ENCODE peak calls at places on chromosomes 1 and 21, in five cellular contexts. O is CD8-positive, alpha-beta T cell; Y is lung; A is endothelial cell; T is AG04449. K is an unnamed sample.
A peak's percentile ranks its signal among the peaks of the same experiment; 100 is the strongest.

GRCh38 chr1:161835963-161836362 is 69.8 kb downstream of the ATF6 start:
- DNase-seq in O (no peak), Y (no peak), A (no peak), T (peak; percentile 65), K (no peak)

GRCh38 chr1:203120325-203121138 is 7.0 kb upstream of the ADORA1 start:
- DNase-seq in O (no peak), A (no peak), Y (no peak), T (no peak), K (peak; percentile 64)

GRCh38 chr1:3577300-3577699 is 34.0 kb downstream of the MEGF6 start:
- DNase-seq in O (no peak), Y (no peak), A (no peak), T (no peak), K (no peak)

GRCh38 chr1:11518016-11518670 is 39.2 kb downstream of the DISP3 start:
- DNase-seq in A (no peak), Y (no peak), O (no peak), T (no peak), K (no peak)

GRCh38 chr1:214537872-214538473 is 13.4 kb downstream of the PTPN14 start:
- DNase-seq in Y (no peak), A (no peak), O (no peak), T (no peak), K (no peak)

GRCh38 chr1:30111431-30111830 is 612.0 kb downstream of the MATN1 start:
- DNase-seq in A (peak; percentile 66), O (no peak), Y (no peak), T (no peak), K (no peak)

GRCh38 chr21:36829116-36829515 is 130.2 kb downstream of the SIM2 start:
- DNase-seq in Y (no peak), O (no peak), T (no peak), A (no peak), K (no peak)

GRCh38 chr1:156146006-156146748 is 7.2 kb upstream of the SEMA4A start:
- DNase-seq in A (no peak), O (peak; percentile 44), T (peak; percentile 85), Y (peak; percentile 78), K (no peak)

GRCh38 chr1:21815724-21816311 is 3.8 kb downstream of the LDLRAD2 start:
- DNase-seq in T (no peak), Y (peak; percentile 41), A (no peak), O (no peak), K (no peak)

GRCh38 chr21:40623550-40623949 is 223.4 kb downstream of the DSCAM start:
- DNase-seq in T (no peak), A (no peak), Y (no peak), O (no peak), K (no peak)

GRCh38 chr1:182126272-182126800 is 64.8 kb upstream of the ZNF648 start:
- DNase-seq in A (no peak), T (no peak), O (no peak), Y (no peak), K (no peak)

GRCh38 chr21:43923391-43923790 is 58.4 kb downstream of the AGPAT3 start:
- DNase-seq in Y (no peak), T (no peak), O (no peak), A (no peak), K (no peak)

GRCh38 chr1:199243423-199244061 is 604.7 kb downstream of the PTPRC start:
- DNase-seq in O (peak; percentile 54), A (peak; percentile 68), T (no peak), Y (peak; percentile 54), K (no peak)

GRCh38 chr1:228338521-228339051 is 68.0 kb downstream of the TRIM11 start:
- DNase-seq in O (no peak), Y (no peak), T (no peak), A (no peak), K (no peak)

GRCh38 chr1:199574949-199575348 is 452.6 kb upstream of the NR5A2 start:
- DNase-seq in T (no peak), A (no peak), O (no peak), Y (no peak), K (no peak)

GRCh38 chr1:160777486-160778089 is 18.4 kb upstream of the LY9 start:
- DNase-seq in O (peak; percentile 35), A (peak; percentile 46), T (no peak), Y (peak; percentile 46), K (peak; percentile 70)

GRCh38 chr1:168225476-168226190 is at the start of gene SFT2D2:
- DNase-seq in O (peak; percentile 78), Y (peak; percentile 76), T (no peak), A (peak; percentile 64), K (peak; percentile 92)

GRCh38 chr1:16352842-16353535 is 709 bp upstream of the FBXO42 start:
- DNase-seq in T (no peak), A (no peak), O (peak; percentile 19), Y (no peak), K (no peak)

GRCh38 chr1:17587693-17588047 is 48.2 kb downstream of the ARHGEF10L start:
- DNase-seq in Y (no peak), O (no peak), A (no peak), T (peak; percentile 36), K (no peak)

GRCh38 chr1:1204425-1204920 is 1.9 kb downstream of the TNFRSF18 start:
- DNase-seq in O (peak; percentile 11), A (peak; percentile 2), Y (no peak), T (no peak), K (no peak)

GRCh38 chr1:221415626-221416025 is 326.3 kb downstream of the DUSP10 start:
- DNase-seq in T (no peak), O (no peak), A (no peak), Y (no peak), K (no peak)

GRCh38 chr1:231693361-231694080 is 66.9 kb downstream of the DISC1 start:
- DNase-seq in Y (no peak), T (no peak), A (no peak), O (no peak), K (no peak)

GRCh38 chr1:243974451-243975292 is 76.4 kb upstream of the ZBTB18 start:
- DNase-seq in A (peak; percentile 24), O (no peak), Y (no peak), T (no peak), K (no peak)

DNA sequence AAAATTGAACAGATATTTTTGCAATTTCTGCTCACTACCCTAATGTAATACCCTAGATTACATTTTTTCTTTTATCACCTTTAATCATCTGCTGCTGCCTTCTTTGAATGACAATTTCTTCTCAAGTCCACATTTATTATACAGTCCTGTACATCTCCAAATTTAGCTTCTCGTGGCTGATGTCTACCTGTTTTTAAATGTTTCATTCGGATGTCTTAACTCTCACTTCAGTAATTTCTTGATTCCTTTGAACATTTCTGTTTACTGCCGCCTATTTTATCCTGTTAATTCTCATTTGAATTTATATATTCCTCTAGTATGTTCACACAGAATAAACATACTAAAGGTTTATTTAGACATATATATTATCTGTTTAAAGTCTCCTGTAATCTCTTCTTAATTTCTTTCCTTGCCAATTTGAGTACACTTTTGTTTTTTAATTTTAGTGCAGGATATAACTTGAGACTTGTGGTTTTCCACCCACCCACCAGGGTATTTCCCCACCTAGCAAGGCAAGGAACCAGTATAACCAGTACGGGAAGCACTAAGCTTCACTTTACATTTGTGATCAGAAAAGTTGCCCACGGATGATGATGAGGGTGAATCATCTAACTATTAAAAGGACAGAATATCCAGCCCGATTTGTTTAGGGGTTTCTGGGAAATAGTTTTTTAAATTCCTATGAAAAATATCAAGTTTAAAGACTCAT is 12.7 kb downstream of the INSL5 start:
- DNase-seq in A (no peak), T (no peak), O (peak; percentile 35), Y (no peak), K (no peak)
- TF ChIP-seq CTCF in A (no peak), T (no peak), O (no peak), Y (no peak), K (no peak)

GRCh38 chr21:31460985-31461384 is 116.9 kb upstream of the TIAM1 start:
- DNase-seq in A (no peak), T (no peak), Y (no peak), O (no peak), K (no peak)

GRCh38 chr21:31455506-31455905 is 111.4 kb upstream of the TIAM1 start:
- DNase-seq in A (no peak), O (no peak), Y (no peak), T (no peak), K (no peak)

GRCh38 chr21:31459457-31459856 is 115.4 kb upstream of the TIAM1 start:
- DNase-seq in T (no peak), O (no peak), Y (no peak), A (peak; percentile 26), K (no peak)

GRCh38 chr21:31456201-31456600 is 112.1 kb upstream of the TIAM1 start:
- DNase-seq in O (no peak), Y (no peak), T (no peak), A (no peak), K (no peak)

GRCh38 chr21:31457675-31458074 is 113.6 kb upstream of the TIAM1 start:
- DNase-seq in Y (no peak), O (no peak), T (no peak), A (peak; percentile 22), K (no peak)
- TF ChIP-seq CTCF in Y (no peak), O (no peak), T (no peak), A (peak; percentile 44), K (no peak)

GRCh38 chr1:153032677-153033308 is 1.8 kb downstream of the SPRR1B start:
- DNase-seq in O (no peak), T (peak; percentile 28), A (peak; percentile 18), Y (no peak), K (no peak)
- TF ChIP-seq CTCF in O (no peak), T (peak; percentile 26), A (no peak), Y (no peak), K (no peak)

GRCh38 chr1:24155011-24155782 is 12.3 kb upstream of the IL22RA1 start:
- DNase-seq in O (no peak), T (no peak), A (peak; percentile 39), Y (no peak), K (no peak)

GRCh38 chr1:24161270-24161669 is 18.3 kb upstream of the IL22RA1 start:
- DNase-seq in A (no peak), O (no peak), Y (no peak), T (no peak), K (no peak)

GRCh38 chr1:24159366-24159765 is 16.4 kb upstream of the IL22RA1 start:
- DNase-seq in Y (no peak), T (no peak), A (no peak), O (no peak), K (no peak)

GRCh38 chr1:24156542-24157260 is 13.8 kb upstream of the IL22RA1 start:
- DNase-seq in Y (no peak), A (no peak), T (no peak), O (no peak), K (no peak)

GRCh38 chr1:24157921-24158481 is 15.1 kb upstream of the IL22RA1 start:
- DNase-seq in O (no peak), Y (no peak), T (no peak), A (no peak), K (no peak)
- TF ChIP-seq CTCF in O (no peak), Y (no peak), T (peak; percentile 27), A (peak; percentile 39), K (no peak)

DNA sequence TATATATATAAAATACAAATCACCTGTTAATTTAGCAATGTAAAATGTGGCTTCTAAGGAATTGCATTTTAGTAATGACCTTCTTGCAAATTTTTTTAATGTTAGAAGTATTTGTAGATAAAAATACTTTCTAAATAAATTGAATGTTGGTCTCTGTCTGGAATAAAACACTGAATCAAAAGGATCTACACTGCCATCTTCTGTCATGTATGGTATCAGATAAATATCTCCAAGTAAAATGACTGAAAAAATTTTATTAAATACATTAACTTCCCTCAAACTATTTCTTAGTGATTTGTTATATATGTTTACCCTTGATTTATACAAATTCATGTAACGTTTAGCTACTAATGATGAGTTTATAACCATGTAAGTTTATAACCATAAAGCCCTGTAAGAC is 2029.3 kb downstream of the MRPL39 start:
- DNase-seq in O (no peak), Y (no peak), A (no peak), T (no peak), K (no peak)
- TF ChIP-seq CTCF in O (no peak), Y (no peak), A (no peak), T (no peak), K (no peak)

K was measured in esophagus muscularis mucosa.